ENCODE peak calls at places on chromosomes 5 and 9, in seven cellular contexts. R is mucosa of descending colon; Q is right cardiac atrium; L is NCI-H146; T is H7; F is Jurkat, Clone E6-1; C is NCI-H460. S is an unnamed sample.

GRCh38 chr9:111399772-111400563 is 69.9 kb upstream of the OR2K2 start:
- DNase-seq in F (peak), L (peak), R (peak), T (peak), Q (no peak), C (peak), S (no peak)

GRCh38 chr5:141349917-141350619 is at the start of gene PCDHGB1:
- DNase-seq in F (no peak), T (peak), Q (peak), C (peak), L (peak), R (peak), S (peak)

GRCh38 chr9:133371261-133371711 is 4.6 kb downstream of the SURF4 start:
- DNase-seq in T (no peak), L (no peak), Q (no peak), F (peak), C (no peak), R (no peak), S (no peak)

GRCh38 chr5:138504799-138505198 is 38.2 kb downstream of the ETF1 start:
- DNase-seq in Q (no peak), R (no peak), F (no peak), T (no peak), L (no peak), C (no peak), S (peak)

GRCh38 chr5:178515776-178516561 is 74.2 kb downstream of the COL23A1 start:
- DNase-seq in T (no peak), L (no peak), C (no peak), Q (no peak), R (no peak), F (no peak), S (no peak)

GRCh38 chr5:169020102-169020501 is 280.8 kb downstream of the SLIT3 start:
- DNase-seq in C (peak), F (peak), Q (no peak), L (no peak), R (peak), T (no peak), S (no peak)

GRCh38 chr9:70324963-70325362 is 66.2 kb downstream of the SMC5 start:
- DNase-seq in Q (no peak), R (no peak), T (no peak), L (no peak), C (no peak), F (no peak), S (no peak)

GRCh38 chr5:17370651-17371050 is 127.4 kb upstream of the TAF11L2 start:
- DNase-seq in Q (no peak), F (no peak), L (no peak), T (no peak), R (no peak), C (no peak), S (no peak)

GRCh38 chr9:115810166-115810565 is 343.4 kb upstream of the PAPPA start:
- DNase-seq in R (no peak), Q (no peak), L (no peak), F (no peak), C (no peak), T (no peak), S (no peak)

GRCh38 chr9:95091574-95091970 is 225.9 kb downstream of the FANCC start:
- DNase-seq in L (no peak), R (no peak), T (peak), C (no peak), F (no peak), Q (no peak), S (no peak)

GRCh38 chr5:158119852-158120708 is 261.1 kb upstream of the CLINT1 start:
- DNase-seq in Q (no peak), C (peak), L (no peak), R (no peak), F (peak), T (no peak), S (no peak)

GRCh38 chr9:115694014-115694413 is 459.6 kb upstream of the PAPPA start:
- DNase-seq in L (no peak), F (peak), Q (no peak), T (peak), C (peak), R (no peak), S (no peak)

GRCh38 chr9:135189497-135189896 is 102.0 kb downstream of the OLFM1 start:
- DNase-seq in R (no peak), Q (no peak), T (no peak), L (no peak), C (no peak), F (no peak), S (no peak)

GRCh38 chr5:39355324-39355723 is 9.0 kb downstream of the C9 start:
- DNase-seq in R (no peak), T (no peak), L (no peak), F (no peak), C (no peak), Q (no peak), S (no peak)

GRCh38 chr5:65037845-65038815 is 269.4 kb downstream of the CWC27 start:
- DNase-seq in R (peak), C (no peak), F (no peak), T (peak), L (peak), Q (no peak), S (no peak)

GRCh38 chr9:105063665-105064247 is 135.8 kb upstream of the ABCA1 start:
- DNase-seq in C (no peak), R (peak), F (peak), T (no peak), L (no peak), Q (no peak), S (no peak)

GRCh38 chr5:98299435-98299834 is 474.0 kb upstream of the RGMB start:
- DNase-seq in F (no peak), T (no peak), Q (no peak), C (no peak), R (no peak), L (no peak), S (no peak)

GRCh38 chr5:8568858-8569257 is 699.9 kb downstream of the MTRR start:
- DNase-seq in T (no peak), C (no peak), F (no peak), R (no peak), Q (no peak), L (no peak), S (no peak)

GRCh38 chr9:77939149-77939668 is 92.4 kb downstream of the GNAQ start:
- DNase-seq in Q (no peak), T (no peak), F (no peak), R (no peak), C (no peak), L (no peak), S (no peak)

GRCh38 chr9:18071651-18072060 is 402.3 kb upstream of the ADAMTSL1 start:
- DNase-seq in R (no peak), L (no peak), C (no peak), Q (no peak), T (no peak), F (no peak), S (no peak)

GRCh38 chr9:33161011-33161588 is 6.0 kb downstream of the B4GALT1 start:
- DNase-seq in T (peak), Q (peak), F (no peak), C (no peak), R (peak), L (no peak), S (peak)

GRCh38 chr9:87944687-87945086 is 26.9 kb downstream of the SPATA31C1 start:
- DNase-seq in T (no peak), R (no peak), C (no peak), Q (no peak), L (no peak), F (no peak), S (no peak)

GRCh38 chr5:145362261-145362660 is 472.9 kb downstream of the PRELID2 start:
- DNase-seq in C (no peak), L (no peak), T (no peak), Q (no peak), F (no peak), R (no peak), S (no peak)

S was measured in left ventricle myocardium superior.